ENCODE peak calls at places on chromosomes 3 and 15, in nine cellular contexts. G is stimulated activated CD8-positive, alpha-beta memory T cell treated with anti-CD3 and anti-CD28 coated beads, Interleukin-7, amount 100 ng/mL, for 48 hours; S is posterior cingulate gyrus; H is NCI-H460; W is NCI-H774; P is A172; Q is HT1080; Y is H9; F is stimulated activated naive B cell treated with anti-CD40 and anti-IgM and Interleukin-4, amounts not matched to agents 10 μg/mL and 1 μg/mL and 100 μg/mL, for 72 hours. X is an unnamed sample.

GRCh38 chr3:14519406-14519805 is 20.7 kb downstream of the GRIP2 start:
- DNase-seq in G (no peak), S (no peak), H (no peak), W (no peak), P (no peak), Q (no peak), Y (peak; percentile 14), F (no peak), X (peak; percentile 23)

GRCh38 chr15:75666823-75667501 is 19.2 kb downstream of the SNX33 start:
- DNase-seq in G (no peak), S (no peak), H (peak; percentile 80), W (no peak), P (peak; percentile 98), Q (peak; percentile 99), Y (no peak), F (no peak), X (no peak)

GRCh38 chr15:32107477-32108080 is 77.3 kb downstream of the CHRNA7 start:
- DNase-seq in G (no peak), S (no peak), H (no peak), W (no peak), P (no peak), Q (no peak), Y (peak; percentile 49), F (no peak), X (peak; percentile 49)

GRCh38 chr3:102449341-102449740 is 14.5 kb downstream of the ZPLD1 start:
- DNase-seq in G (no peak), S (no peak), H (no peak), W (no peak), P (peak; percentile 83), Q (peak; percentile 65), Y (no peak), F (no peak), X (no peak)

GRCh38 chr3:53724566-53724965 is 121.7 kb downstream of the CHDH start:
- DNase-seq in G (no peak), S (no peak), H (no peak), W (no peak), P (peak; percentile 12), Q (no peak), Y (no peak), F (no peak), X (no peak)

GRCh38 chr3:140585828-140586227 is 92.0 kb upstream of the TRIM42 start:
- DNase-seq in G (no peak), S (no peak), H (no peak), W (no peak), P (peak; percentile 31), Q (peak; percentile 70), Y (no peak), F (no peak), X (no peak)

GRCh38 chr3:149771652-149772271 is 19.5 kb upstream of the COMMD2 start:
- DNase-seq in G (peak; percentile 18), S (no peak), H (peak; percentile 48), W (peak; percentile 35), P (peak; percentile 40), Q (peak; percentile 54), Y (peak; percentile 64), F (no peak), X (peak; percentile 88)

GRCh38 chr3:170346481-170347125 is 10.9 kb upstream of the SKIL start:
- DNase-seq in G (no peak), S (no peak), H (no peak), W (no peak), P (no peak), Q (no peak), Y (no peak), F (no peak), X (no peak)

GRCh38 chr3:110871869-110872268 is 199.7 kb upstream of the NECTIN3 start:
- DNase-seq in G (no peak), S (no peak), H (no peak), W (no peak), P (no peak), Q (no peak), Y (no peak), F (no peak), X (no peak)

GRCh38 chr3:140388525-140388924 is 289.3 kb upstream of the TRIM42 start:
- DNase-seq in G (no peak), S (no peak), H (no peak), W (peak; percentile 6), P (no peak), Q (no peak), Y (no peak), F (no peak), X (peak; percentile 7)

GRCh38 chr3:127674099-127674792 is 1.5 kb downstream of the ABTB1 start:
- DNase-seq in G (no peak), S (peak; percentile 64), H (no peak), W (no peak), P (no peak), Q (no peak), Y (no peak), F (no peak), X (no peak)

GRCh38 chr15:78437107-78437761 is 782 bp upstream of the IREB2 start:
- DNase-seq in G (no peak), S (no peak), H (no peak), W (no peak), P (no peak), Q (peak; percentile 13), Y (peak; percentile 45), F (no peak), X (peak; percentile 73)

GRCh38 chr3:151386063-151386462 is 1.5 kb upstream of the P2RY12 start:
- DNase-seq in G (no peak), S (no peak), H (no peak), W (no peak), P (no peak), Q (no peak), Y (no peak), F (no peak), X (no peak)

GRCh38 chr3:110900583-110900982 is 171.0 kb upstream of the NECTIN3 start:
- DNase-seq in G (no peak), S (no peak), H (no peak), W (no peak), P (peak; percentile 2), Q (no peak), Y (no peak), F (no peak), X (no peak)

GRCh38 chr3:48015451-48016182 is 599 bp downstream of the MAP4 start:
- DNase-seq in G (no peak), S (no peak), H (no peak), W (no peak), P (no peak), Q (no peak), Y (no peak), F (no peak), X (no peak)

GRCh38 chr3:170040283-170040907 is 2.6 kb downstream of the GPR160 start:
- DNase-seq in G (no peak), S (no peak), H (no peak), W (no peak), P (no peak), Q (no peak), Y (no peak), F (no peak), X (peak; percentile 56)

GRCh38 chr3:184379375-184380209 is at the start of gene CHRD:
- DNase-seq in G (no peak), S (no peak), H (no peak), W (no peak), P (no peak), Q (no peak), Y (no peak), F (no peak), X (no peak)

GRCh38 chr3:131081224-131081623 is 54.5 kb downstream of the NEK11 start:
- DNase-seq in G (no peak), S (no peak), H (no peak), W (no peak), P (no peak), Q (no peak), Y (no peak), F (no peak), X (no peak)

GRCh38 chr3:178382388-178383061 is 153.7 kb upstream of the KCNMB2 start:
- DNase-seq in G (no peak), S (no peak), H (no peak), W (no peak), P (peak; percentile 74), Q (no peak), Y (no peak), F (no peak), X (no peak)

GRCh38 chr3:155745795-155746550 is 1.1 kb upstream of the PLCH1 start:
- DNase-seq in G (no peak), S (peak; percentile 37), H (no peak), W (peak; percentile 57), P (no peak), Q (no peak), Y (peak; percentile 81), F (no peak), X (peak; percentile 88)

GRCh38 chr3:189944285-189945145 is 176.2 kb downstream of the P3H2 start:
- DNase-seq in G (no peak), S (no peak), H (no peak), W (no peak), P (no peak), Q (no peak), Y (no peak), F (no peak), X (no peak)

GRCh38 chr3:148861277-148861869 is 3.7 kb upstream of the CPA3 start:
- DNase-seq in G (no peak), S (no peak), H (peak; percentile 50), W (peak; percentile 52), P (peak; percentile 63), Q (peak; percentile 53), Y (no peak), F (no peak), X (no peak)

GRCh38 chr15:87954783-87955182 is 301.8 kb downstream of the NTRK3 start:
- DNase-seq in G (no peak), S (no peak), H (no peak), W (no peak), P (no peak), Q (no peak), Y (no peak), F (no peak), X (no peak)

GRCh38 chr3:74129611-74130010 is 484.8 kb downstream of the CNTN3 start:
- DNase-seq in G (no peak), S (no peak), H (no peak), W (no peak), P (no peak), Q (no peak), Y (no peak), F (no peak), X (no peak)

GRCh38 chr3:142934128-142934896 is 29.2 kb downstream of the PAQR9 start:
- DNase-seq in G (no peak), S (no peak), H (no peak), W (no peak), P (no peak), Q (no peak), Y (no peak), F (no peak), X (no peak)

GRCh38 chr3:193735850-193736249 is 142.8 kb downstream of the OPA1 start:
- DNase-seq in G (no peak), S (no peak), H (no peak), W (no peak), P (no peak), Q (no peak), Y (no peak), F (no peak), X (no peak)

GRCh38 chr3:59611649-59612431 is 562.0 kb upstream of the CFAP20DC start:
- DNase-seq in G (no peak), S (no peak), H (no peak), W (no peak), P (no peak), Q (no peak), Y (no peak), F (no peak), X (no peak)

GRCh38 chr3:104920512-104920911 is 446.2 kb upstream of the ALCAM start:
- DNase-seq in G (no peak), S (no peak), H (no peak), W (no peak), P (no peak), Q (no peak), Y (no peak), F (no peak), X (no peak)

GRCh38 chr3:126753191-126754160 is 49.4 kb downstream of the CHCHD6 start:
- DNase-seq in G (no peak), S (no peak), H (no peak), W (no peak), P (peak; percentile 67), Q (no peak), Y (no peak), F (no peak), X (no peak)

GRCh38 chr15:48974865-48975264 is 11.1 kb upstream of the SHC4 start:
- DNase-seq in G (no peak), S (no peak), H (no peak), W (no peak), P (no peak), Q (no peak), Y (peak; percentile 53), F (no peak), X (peak; percentile 71)

GRCh38 chr3:171001957-171002694 is 24.4 kb downstream of the SLC2A2 start:
- DNase-seq in G (no peak), S (no peak), H (peak; percentile 34), W (no peak), P (no peak), Q (peak; percentile 81), Y (no peak), F (no peak), X (no peak)

X was measured in endodermal cell.